ENCODE peak calls at places on chromosomes 16 and 17, in five cellular contexts. V is A549, T is GM12878, Y is upper lobe of left lung, R is K562. N is an unnamed sample.

GRCh38 chr16:67676516-67676915 is 9.9 kb downstream of the C16orf86 start:
- ATAC-seq in V (no peak), T (no peak), Y (no peak), R (no peak), N (no peak)

GRCh38 chr16:75535901-75536300 is at the start of gene CHST5:
- ATAC-seq in V (no peak), T (no peak), Y (no peak), R (no peak), N (no peak)

GRCh38 chr16:66562409-66562808 is 3.8 kb upstream of the CMTM1 start:
- ATAC-seq in V (no peak), T (peak; percentile 19), Y (no peak), R (no peak), N (no peak)

GRCh38 chr17:76268015-76268749 is 3.0 kb downstream of the UBALD2 start:
- ATAC-seq in V (no peak), T (peak; percentile 6), Y (peak; percentile 13), R (peak; percentile 25), N (peak; percentile 19)

GRCh38 chr17:78351449-78352006 is 8.3 kb downstream of the SOCS3 start:
- ATAC-seq in V (peak; percentile 23), T (no peak), Y (peak; percentile 81), R (no peak), N (peak; percentile 86)

GRCh38 chr17:20096430-20096829 is 87.3 kb downstream of the SPECC1 start:
- ATAC-seq in V (no peak), T (no peak), Y (no peak), R (no peak), N (no peak)

GRCh38 chr16:27678955-27679354 is 129.0 kb downstream of the KATNIP start:
- ATAC-seq in V (no peak), T (no peak), Y (no peak), R (no peak), N (no peak)

GRCh38 chr16:2960183-2961010 is 3.7 kb upstream of the KREMEN2 start:
- ATAC-seq in V (no peak), T (no peak), Y (no peak), R (no peak), N (no peak)

GRCh38 chr17:35577826-35578194 is 561 bp downstream of the PEX12 start:
- ATAC-seq in V (no peak), T (peak; percentile 52), Y (peak; percentile 28), R (peak; percentile 46), N (no peak)

GRCh38 chr17:39229274-39229913 is 3.6 kb upstream of the STAC2 start:
- ATAC-seq in V (no peak), T (no peak), Y (no peak), R (peak; percentile 46), N (no peak)

GRCh38 chr17:31877341-31877740 is 18.3 kb upstream of the COPRS start:
- ATAC-seq in V (no peak), T (no peak), Y (no peak), R (no peak), N (no peak)

GRCh38 chr17:29342148-29342765 is 47.9 kb upstream of the TAOK1 start:
- ATAC-seq in V (no peak), T (no peak), Y (no peak), R (no peak), N (no peak)

GRCh38 chr17:42691021-42691545 is 8.8 kb downstream of the CNTNAP1 start:
- ATAC-seq in V (peak; percentile 23), T (no peak), Y (no peak), R (peak; percentile 65), N (no peak)

GRCh38 chr16:635573-636205 is 416 bp downstream of the METTL26 start:
- ATAC-seq in V (peak; percentile 32), T (peak; percentile 4), Y (no peak), R (peak; percentile 2), N (no peak)

GRCh38 chr16:638034-638543 is 2.0 kb upstream of the METTL26 start:
- ATAC-seq in V (no peak), T (no peak), Y (no peak), R (no peak), N (no peak)

GRCh38 chr16:637081-638018 is 1.2 kb upstream of the METTL26 start:
- ATAC-seq in V (peak; percentile 3), T (peak; percentile 65), Y (peak; percentile 94), R (peak; percentile 58), N (peak; percentile 6)

GRCh38 chr16:634996-635395 is 1.1 kb downstream of the METTL26 start:
- ATAC-seq in V (no peak), T (no peak), Y (no peak), R (no peak), N (no peak)

GRCh38 chr16:636206-637080 is at the start of gene METTL26:
- ATAC-seq in V (peak; percentile 81), T (peak; percentile 92), Y (peak; percentile 94), R (peak; percentile 87), N (peak; percentile 92)
- TF ChIP-seq POLR2A in V (peak; percentile 94), T (peak; percentile 88), Y (no peak), R (peak; percentile 69), N (peak; percentile 70)

GRCh38 chr16:78962457-78962929 is 638.0 kb downstream of the MAF start:
- ATAC-seq in V (no peak), T (peak; percentile 96), Y (no peak), R (no peak), N (no peak)
- TF ChIP-seq EP300 in V (no peak), T (peak; percentile 95), Y (no peak), R (no peak), N (no peak)

GRCh38 chr17:50426472-50426782 is 409 bp downstream of the ACSF2 start:
- ATAC-seq in V (no peak), T (no peak), Y (no peak), R (no peak), N (no peak)

GRCh38 chr17:50424246-50425000 is 1.6 kb upstream of the ACSF2 start:
- ATAC-seq in V (no peak), T (no peak), Y (no peak), R (no peak), N (no peak)

GRCh38 chr17:50425001-50425681 is 877 bp upstream of the ACSF2 start:
- ATAC-seq in V (no peak), T (no peak), Y (no peak), R (no peak), N (peak; percentile 2)

GRCh38 chr17:50426814-50427787 is 1.1 kb downstream of the ACSF2 start:
- ATAC-seq in V (peak; percentile 81), T (peak; percentile 83), Y (peak; percentile 66), R (peak; percentile 82), N (no peak)

DNA sequence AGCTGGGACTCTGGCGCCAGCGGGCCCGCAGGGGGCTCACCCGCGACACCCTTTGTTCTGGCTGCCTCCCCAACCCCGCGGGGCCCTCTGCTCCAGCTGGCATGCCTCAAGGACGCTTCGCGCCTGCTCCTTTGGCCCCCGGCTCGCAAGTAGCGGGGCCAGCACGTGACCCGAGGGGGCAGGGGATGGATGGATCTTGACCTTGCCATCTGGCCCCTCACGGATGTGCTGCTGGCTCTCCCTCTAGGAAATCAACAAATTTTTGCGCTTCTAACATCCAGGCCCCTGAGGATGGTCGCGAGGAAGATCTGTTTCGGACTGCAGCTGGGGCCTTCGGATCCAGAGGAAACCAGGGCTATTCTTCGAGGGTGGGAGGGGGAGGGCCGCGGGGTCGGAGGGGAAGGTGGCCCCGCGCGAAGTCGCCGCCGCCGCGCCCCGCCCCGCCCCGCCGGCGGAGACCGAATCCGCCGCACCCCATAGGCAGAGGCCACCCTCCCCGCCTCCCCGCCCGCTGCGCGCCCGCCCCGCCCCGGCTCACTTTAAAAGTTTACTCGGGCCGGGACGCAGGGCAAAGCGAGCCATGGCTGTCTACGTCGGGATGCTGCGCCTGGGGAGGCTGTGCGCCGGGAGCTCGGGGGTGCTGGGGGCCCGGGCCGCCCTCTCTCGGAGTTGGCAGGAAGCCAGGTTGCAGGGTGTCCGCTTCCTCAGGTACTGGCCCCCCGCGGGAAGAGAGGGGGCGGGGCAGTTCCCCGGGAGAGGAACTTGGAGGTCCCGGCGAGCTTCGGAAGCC is at the start of gene ACSF2:
- ATAC-seq in V (peak; percentile 84), T (peak; percentile 88), Y (peak; percentile 80), R (peak; percentile 90), N (peak; percentile 90)
- TF ChIP-seq POLR2A in V (no peak), T (peak; percentile 80), Y (no peak), R (no peak), N (peak; percentile 21)

GRCh38 chr16:53511084-53511402 is 8.0 kb upstream of the AKTIP start:
- ATAC-seq in V (peak; percentile 27), T (no peak), Y (peak; percentile 80), R (no peak), N (no peak)

GRCh38 chr16:53510704-53511070 is 7.7 kb upstream of the AKTIP start:
- ATAC-seq in V (no peak), T (peak; percentile 18), Y (no peak), R (no peak), N (no peak)

GRCh38 chr16:53509906-53510703 is 7.1 kb upstream of the AKTIP start:
- ATAC-seq in V (peak; percentile 75), T (peak; percentile 93), Y (peak; percentile 88), R (peak; percentile 82), N (peak; percentile 82)

GRCh38 chr16:53515259-53515658 is 12.2 kb upstream of the AKTIP start:
- ATAC-seq in V (no peak), T (no peak), Y (peak; percentile 20), R (no peak), N (peak; percentile 37)

GRCh38 chr16:53511403-53512280 is 8.6 kb upstream of the AKTIP start:
- ATAC-seq in V (peak; percentile 62), T (no peak), Y (peak; percentile 21), R (no peak), N (no peak)
- TF ChIP-seq EP300 in V (no peak), T (no peak), Y (no peak), R (no peak), N (no peak)

N was measured in gastroesophageal sphincter.